ENCODE peak calls at places on chromosomes 4 and X, in ten cellular contexts. L, S, B, Z, G, X, Q, H, C and Y are unnamed samples.

GRCh38 chr4:178632415-178632814 is 1190.2 kb upstream of the AGA start:
- DNase-seq in H (no peak), C (no peak), Q (no peak), X (peak), Z (no peak), G (no peak), B (no peak), S (no peak), L (no peak), Y (no peak)

GRCh38 chrX:24025741-24026402 is 1.1 kb downstream of the KLHL15 start:
- DNase-seq in Z (no peak), X (peak), S (no peak), Q (no peak), H (no peak), B (no peak), C (peak), L (peak), G (no peak), Y (peak)

GRCh38 chr4:95779447-95779846 is 60.4 kb upstream of the PDHA2 start:
- DNase-seq in L (no peak), Q (no peak), H (no peak), S (no peak), Z (no peak), G (no peak), X (no peak), B (no peak), C (no peak), Y (no peak)

GRCh38 chr4:124980276-124980752 is 267.8 kb upstream of the ANKRD50 start:
- DNase-seq in G (no peak), B (no peak), H (no peak), C (no peak), S (no peak), Z (no peak), X (peak), Q (no peak), L (no peak), Y (no peak)

GRCh38 chr4:1344696-1345095 is 2.3 kb upstream of the UVSSA start:
- DNase-seq in L (no peak), Z (no peak), C (no peak), S (no peak), X (no peak), H (no peak), Q (no peak), G (no peak), B (no peak), Y (no peak)

GRCh38 chrX:153722704-153723350 is 1.4 kb downstream of the BCAP31 start:
- DNase-seq in C (peak), B (no peak), G (no peak), Z (peak), Q (peak), S (no peak), L (peak), H (no peak), X (no peak), Y (no peak)

GRCh38 chr4:65450899-65451298 is 219.4 kb downstream of the EPHA5 start:
- DNase-seq in H (no peak), L (no peak), C (no peak), X (no peak), Q (no peak), Z (no peak), B (no peak), G (no peak), S (no peak), Y (no peak)

GRCh38 chrX:10484683-10485247 is 135.6 kb downstream of the MID1 start:
- DNase-seq in S (no peak), B (peak), X (peak), C (no peak), Q (no peak), H (no peak), L (no peak), Z (no peak), G (no peak), Y (no peak)

GRCh38 chrX:17706676-17707075 is 30.6 kb upstream of the SCML1 start:
- DNase-seq in L (no peak), S (no peak), Z (no peak), G (no peak), Q (no peak), H (no peak), X (peak), C (no peak), B (no peak), Y (no peak)

GRCh38 chr4:124940387-124940786 is 227.9 kb upstream of the ANKRD50 start:
- DNase-seq in C (no peak), G (no peak), S (no peak), H (peak), Z (no peak), X (peak), B (peak), L (no peak), Q (no peak), Y (peak)

GRCh38 chr4:75099321-75099720 is 166.4 kb downstream of the PARM1 start:
- DNase-seq in G (no peak), Z (no peak), Q (no peak), C (no peak), S (no peak), X (no peak), B (no peak), H (no peak), L (no peak), Y (no peak)

GRCh38 chrX:2497961-2498780 is 2.6 kb downstream of the DHRSX start:
- DNase-seq in Q (no peak), Z (no peak), X (peak), C (no peak), B (no peak), S (no peak), H (no peak), L (no peak), G (no peak), Y (no peak)

GRCh38 chrX:9708923-9709553 is 56.6 kb downstream of the GPR143 start:
- DNase-seq in G (peak), S (peak), L (peak), C (peak), B (no peak), Q (peak), X (peak), H (peak), Z (peak), Y (peak)

GRCh38 chr4:17368408-17368807 is 143.5 kb downstream of the QDPR start:
- DNase-seq in S (no peak), Z (no peak), C (no peak), G (no peak), Q (no peak), H (no peak), X (peak), B (no peak), L (no peak), Y (no peak)

GRCh38 chr4:76342191-76342590 is 35.7 kb downstream of the STBD1 start:
- DNase-seq in Q (no peak), H (no peak), G (no peak), C (no peak), X (peak), B (no peak), Z (no peak), L (no peak), S (no peak), Y (no peak)

GRCh38 chrX:106959897-106960296 is 39.7 kb downstream of the CLDN2 start:
- DNase-seq in Q (no peak), G (no peak), H (peak), Z (no peak), L (peak), S (no peak), X (no peak), B (no peak), C (no peak), Y (no peak)